ENCODE peak calls at places on chromosomes 2 and 18, in four cellular contexts. R is HepG2, J is transverse colon, W is H1. Q is an unnamed sample.

GRCh38 chr18:24018299-24018910 is 3.9 kb downstream of the TTC39C start:
- DNase-seq in R (no peak), J (no peak), W (no peak), Q (no peak)

GRCh38 chr2:206220997-206221396 is 53.5 kb upstream of the ZDBF2 start:
- DNase-seq in R (no peak), J (no peak), W (no peak), Q (no peak)

GRCh38 chr2:109636290-109636675 is 22.1 kb downstream of the SOWAHC start:
- DNase-seq in R (no peak), J (no peak), W (no peak), Q (no peak)

GRCh38 chr2:61179701-61180639 is 18.0 kb downstream of the C2orf74 start:
- DNase-seq in R (no peak), J (no peak), W (no peak), Q (no peak)

GRCh38 chr2:211854832-211855231 is 683.8 kb downstream of the ERBB4 start:
- DNase-seq in R (no peak), J (no peak), W (no peak), Q (no peak)

GRCh38 chr18:702957-703659 is 9.3 kb downstream of the ENOSF1 start:
- DNase-seq in R (peak), J (no peak), W (no peak), Q (no peak)

GRCh38 chr2:176172748-176173586 is 15.5 kb upstream of the HOXD1 start:
- DNase-seq in R (peak), J (no peak), W (no peak), Q (no peak)

GRCh38 chr2:229740279-229740678 is 25.9 kb upstream of the DNER start:
- DNase-seq in R (no peak), J (no peak), W (no peak), Q (no peak)

GRCh38 chr2:67388680-67389079 is 8.5 kb upstream of the ETAA1 start:
- DNase-seq in R (no peak), J (no peak), W (no peak), Q (no peak)

GRCh38 chr2:223528036-223528435 is 74.1 kb downstream of the SCG2 start:
- DNase-seq in R (no peak), J (no peak), W (no peak), Q (no peak)

GRCh38 chr18:29191263-29191662 is 1014.3 kb upstream of the CDH2 start:
- DNase-seq in R (peak), J (no peak), W (no peak), Q (no peak)

GRCh38 chr2:181305151-181306123 is 151.7 kb upstream of the ITGA4 start:
- DNase-seq in R (peak), J (peak), W (no peak), Q (peak)

GRCh38 chr2:27262379-27263286 is at the start of gene SLC30A3:
- DNase-seq in R (no peak), J (peak), W (no peak), Q (peak)

GRCh38 chr2:160652236-160652635 is 158.6 kb upstream of the RBMS1 start:
- DNase-seq in R (no peak), J (peak), W (no peak), Q (peak)

GRCh38 chr2:85389139-85389538 is 21.0 kb downstream of the CAPG start:
- DNase-seq in R (no peak), J (no peak), W (no peak), Q (peak)

GRCh38 chr2:98016908-98017700 is 21.4 kb upstream of the TMEM131 start:
- DNase-seq in R (no peak), J (peak), W (no peak), Q (no peak)

GRCh38 chr2:69581774-69582581 is 61.6 kb downstream of the AAK1 start:
- DNase-seq in R (peak), J (no peak), W (no peak), Q (no peak)

GRCh38 chr2:63425079-63425416 is 163.2 kb downstream of the WDPCP start:
- DNase-seq in R (no peak), J (no peak), W (no peak), Q (no peak)

GRCh38 chr2:218807626-218808025 is 24.0 kb downstream of the PRKAG3 start:
- DNase-seq in R (no peak), J (no peak), W (no peak), Q (no peak)

GRCh38 chr2:232940724-232941123 is 70.7 kb downstream of the SNORC start:
- DNase-seq in R (no peak), J (no peak), W (no peak), Q (no peak)

GRCh38 chr2:100945930-100946607 is 56.0 kb upstream of the RPL31 start:
- DNase-seq in R (no peak), J (no peak), W (no peak), Q (peak)

GRCh38 chr2:240640939-240641338 is 15.7 kb downstream of the GPR35 start:
- DNase-seq in R (peak), J (peak), W (peak), Q (no peak)

GRCh38 chr2:24360050-24360962 is at the start of gene ITSN2:
- DNase-seq in R (peak), J (peak), W (no peak), Q (peak)

GRCh38 chr18:9848170-9848854 is 37.5 kb upstream of the TXNDC2 start:
- DNase-seq in R (no peak), J (no peak), W (no peak), Q (no peak)

GRCh38 chr2:101038455-101039255 is 36.6 kb downstream of the RPL31 start:
- DNase-seq in R (peak), J (peak), W (no peak), Q (no peak)

GRCh38 chr2:12274591-12274990 is 442.1 kb upstream of the TRIB2 start:
- DNase-seq in R (no peak), J (no peak), W (no peak), Q (no peak)

GRCh38 chr18:48836231-48836805 is 114.4 kb downstream of the SMAD7 start:
- DNase-seq in R (no peak), J (no peak), W (no peak), Q (peak)

GRCh38 chr2:231489990-231490389 is 25.7 kb upstream of the NCL start:
- DNase-seq in R (no peak), J (peak), W (no peak), Q (no peak)

GRCh38 chr18:77622009-77622692 is 372.5 kb downstream of the GALR1 start:
- DNase-seq in R (no peak), J (no peak), W (no peak), Q (no peak)

GRCh38 chr2:19752500-19752899 is 149.3 kb downstream of the TTC32 start:
- DNase-seq in R (no peak), J (no peak), W (no peak), Q (no peak)

GRCh38 chr2:71460595-71461303 is 7.4 kb downstream of the DYSF start:
- DNase-seq in R (no peak), J (no peak), W (no peak), Q (no peak)

GRCh38 chr2:218517434-218518206 is 50.5 kb downstream of the USP37 start:
- DNase-seq in R (no peak), J (no peak), W (no peak), Q (no peak)

GRCh38 chr2:236731767-236732580 is 162.3 kb downstream of the ACKR3 start:
- DNase-seq in R (no peak), J (peak), W (no peak), Q (no peak)
- TF ChIP-seq POLR2AphosphoS5 in R (no peak), J (peak), W (no peak), Q (no peak)

DNA sequence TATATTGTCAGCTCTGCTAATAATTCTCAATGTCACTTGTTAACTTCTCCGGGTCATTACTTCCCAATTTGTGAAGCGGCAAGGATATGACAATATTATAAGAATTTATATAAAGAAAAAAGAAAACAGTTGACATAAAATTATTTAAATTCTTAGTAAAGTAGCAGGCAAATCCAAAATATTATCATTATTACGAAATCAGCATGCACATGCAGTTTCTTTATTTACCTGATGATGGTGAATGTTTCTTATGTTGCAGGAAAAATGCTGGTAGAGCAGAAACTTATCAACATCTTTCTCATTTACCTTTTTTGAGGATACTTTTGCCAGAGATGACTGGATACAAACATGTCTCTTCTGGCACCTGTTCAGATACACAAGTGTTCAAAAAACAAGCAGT is 38.1 kb downstream of the SRBD1 start:
- DNase-seq in R (no peak), J (no peak), W (no peak), Q (no peak)
- TF ChIP-seq POLR2A in R (no peak), J (no peak), W (no peak), Q (no peak)

GRCh38 chr18:75962177-75962576 is 532.9 kb downstream of the ZNF516 start:
- DNase-seq in R (no peak), J (no peak), W (no peak), Q (no peak)

GRCh38 chr18:75959150-75959549 is 531.6 kb upstream of the SMIM21 start:
- DNase-seq in R (no peak), J (no peak), W (no peak), Q (no peak)

DNA sequence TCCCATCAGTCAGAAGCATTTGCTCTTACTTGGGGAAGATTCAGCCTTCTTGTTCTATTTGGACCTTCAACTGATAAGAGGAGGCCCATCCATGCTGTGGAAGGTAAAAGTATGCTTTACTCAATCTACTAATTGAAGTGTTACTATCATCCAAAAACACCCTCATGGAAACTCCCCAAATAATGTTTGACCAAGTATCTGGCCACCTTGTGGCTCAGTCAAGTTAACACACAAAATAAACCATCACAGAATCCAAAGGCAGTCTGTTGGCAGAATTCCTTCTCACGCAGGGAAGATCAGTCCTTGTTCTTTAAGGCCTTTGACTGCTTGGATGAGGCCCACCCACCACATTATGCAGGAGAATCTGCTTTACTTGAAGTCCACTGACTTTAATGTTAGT is 531.2 kb upstream of the SMIM21 start:
- DNase-seq in R (no peak), J (no peak), W (no peak), Q (no peak)
- TF ChIP-seq CTCF in R (no peak), J (no peak), W (no peak), Q (no peak)

GRCh38 chr2:3420076-3420848 is 40.8 kb downstream of the TRAPPC12 start:
- DNase-seq in R (no peak), J (no peak), W (no peak), Q (no peak)

GRCh38 chr2:3422161-3422767 is 42.8 kb downstream of the TRAPPC12 start:
- DNase-seq in R (no peak), J (no peak), W (no peak), Q (no peak)

GRCh38 chr2:3418766-3419165 is 39.3 kb downstream of the TRAPPC12 start:
- DNase-seq in R (no peak), J (no peak), W (no peak), Q (no peak)

GRCh38 chr2:3421541-3421940 is 42.0 kb downstream of the TRAPPC12 start:
- DNase-seq in R (no peak), J (no peak), W (no peak), Q (no peak)

GRCh38 chr2:3421053-3421452 is 41.6 kb downstream of the TRAPPC12 start:
- DNase-seq in R (no peak), J (no peak), W (no peak), Q (no peak)
- TF ChIP-seq POLR2AphosphoS5 in R (no peak), J (no peak), W (no peak), Q (no peak)

GRCh38 chr2:202035089-202035940 is 1.7 kb downstream of the FZD7 start:
- DNase-seq in R (no peak), J (peak), W (no peak), Q (peak)

GRCh38 chr2:202031261-202031986 is 2.2 kb upstream of the FZD7 start:
- DNase-seq in R (no peak), J (no peak), W (no peak), Q (no peak)

GRCh38 chr2:202034249-202035088 is 814 bp downstream of the FZD7 start:
- DNase-seq in R (no peak), J (peak), W (no peak), Q (peak)

GRCh38 chr2:202032841-202033316 is 776 bp upstream of the FZD7 start:
- DNase-seq in R (no peak), J (peak), W (no peak), Q (peak)

GRCh38 chr2:202033317-202034248 is at the start of gene FZD7:
- DNase-seq in R (peak), J (peak), W (peak), Q (peak)
- TF ChIP-seq POLR2A in R (no peak), J (peak), W (no peak), Q (no peak)

GRCh38 chr2:129771606-129772598 is 207.6 kb upstream of the RAB6C start:
- DNase-seq in R (no peak), J (no peak), W (no peak), Q (no peak)
- TF ChIP-seq CTCF in R (no peak), J (no peak), W (no peak), Q (no peak)

DNA sequence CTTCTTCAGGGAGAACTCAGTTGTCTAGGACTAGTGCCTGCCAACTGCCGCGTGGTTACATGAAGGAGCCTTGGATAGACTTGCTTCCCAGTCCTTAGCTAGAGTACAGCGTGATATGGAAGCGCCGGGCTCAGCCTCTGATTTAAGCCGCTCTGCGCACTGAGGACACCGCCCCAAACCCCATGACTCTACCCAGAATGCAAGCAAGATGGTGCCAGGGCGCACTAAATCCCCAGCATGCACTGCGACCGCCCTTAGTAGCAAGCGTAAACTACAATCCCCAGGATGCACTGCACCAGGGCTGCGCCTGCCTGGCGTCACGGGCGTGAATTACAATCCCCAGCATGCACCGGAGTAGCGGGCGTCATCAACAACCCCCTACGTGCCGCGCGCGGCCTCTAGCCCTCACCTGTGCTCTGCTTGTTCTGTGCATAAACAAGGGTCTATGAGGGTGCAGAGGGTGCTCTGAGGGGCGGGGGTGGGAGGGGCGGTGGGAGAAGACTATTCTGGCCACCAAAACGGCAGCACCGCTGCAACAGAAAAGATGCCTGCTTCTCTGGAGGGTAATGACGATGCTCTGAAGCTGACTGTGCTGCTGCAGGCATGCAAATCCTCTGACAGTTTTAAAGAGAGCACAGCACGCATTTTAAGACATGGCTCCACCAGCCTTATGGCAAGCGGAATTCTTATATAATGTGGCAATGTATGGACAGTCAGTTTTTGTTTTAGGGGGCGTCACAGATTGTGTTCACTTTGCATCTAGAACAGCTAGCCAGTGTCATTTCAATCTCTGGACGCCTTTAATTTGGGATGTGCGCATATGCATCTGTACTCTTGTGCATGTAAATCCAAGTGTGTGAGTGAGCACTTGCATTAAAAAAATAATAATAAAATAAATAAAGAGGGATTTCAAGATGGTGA is 282.5 kb upstream of the MYT1L start:
- DNase-seq in R (peak), J (peak), W (peak), Q (peak)
- TF ChIP-seq POLR2AphosphoS5 in R (peak), J (no peak), W (peak), Q (peak)